ENCODE peak calls at places on chromosomes 13 and 19, in nine cellular contexts. I is endodermal cell, M is A549, O is mammary epithelial cell, D is bronchial epithelial cell, L is A673, S is AG04450, H is lower lobe of right lung, Y is cardiac muscle cell. F is an unnamed sample.

GRCh38 chr19:19513671-19514070 is 1.7 kb downstream of the TSSK6 start:
- DNase-seq in Y (no peak), L (no peak), I (no peak), S (no peak), O (no peak), M (no peak), H (no peak), D (no peak), F (no peak)

GRCh38 chr13:109897988-109898623 is 111.7 kb upstream of the IRS2 start:
- DNase-seq in O (no peak), D (no peak), Y (no peak), S (no peak), L (no peak), H (no peak), I (no peak), M (no peak), F (no peak)

GRCh38 chr19:13024958-13025653 is 29.8 kb downstream of the NFIX start:
- DNase-seq in H (peak; percentile 79), M (no peak), O (peak; percentile 56), I (peak; percentile 77), S (no peak), L (no peak), Y (no peak), D (no peak), F (no peak)

GRCh38 chr19:2309734-2310362 is 1.9 kb upstream of the LINGO3 start:
- DNase-seq in M (peak; percentile 35), O (no peak), I (no peak), L (no peak), H (no peak), S (no peak), D (no peak), Y (peak; percentile 18), F (no peak)

GRCh38 chr19:2976609-2977000 is 759 bp upstream of the TLE6 start:
- DNase-seq in I (no peak), O (no peak), H (no peak), Y (no peak), M (no peak), S (no peak), L (no peak), D (no peak), F (no peak)

GRCh38 chr19:46356670-46357055 is 9.8 kb downstream of the PPP5C start:
- DNase-seq in L (no peak), S (no peak), M (no peak), Y (no peak), H (no peak), O (no peak), D (no peak), I (no peak), F (no peak)

GRCh38 chr13:34358811-34359513 is 541.0 kb downstream of the RFC3 start:
- DNase-seq in H (no peak), I (no peak), O (peak; percentile 91), M (peak; percentile 47), Y (peak; percentile 52), S (peak; percentile 38), D (peak; percentile 68), L (no peak), F (no peak)

GRCh38 chr13:105918842-105919741 is 616.4 kb downstream of the EFNB2 start:
- DNase-seq in O (peak; percentile 66), I (peak; percentile 75), S (no peak), Y (peak; percentile 71), M (peak; percentile 73), L (peak; percentile 50), D (peak; percentile 92), H (no peak), F (no peak)

GRCh38 chr13:97485328-97485727 is 51.4 kb downstream of the RAP2A start:
- DNase-seq in O (no peak), L (no peak), H (no peak), I (no peak), M (no peak), D (no peak), Y (no peak), S (no peak), F (no peak)

GRCh38 chr13:99473515-99473914 is 27.8 kb upstream of the TM9SF2 start:
- DNase-seq in M (no peak), O (no peak), L (no peak), Y (no peak), S (no peak), H (no peak), I (no peak), D (no peak), F (no peak)

GRCh38 chr19:44813331-44814131 is 4.6 kb downstream of the BCAM start:
- DNase-seq in S (no peak), L (no peak), D (no peak), I (peak; percentile 76), Y (no peak), M (no peak), H (no peak), O (no peak), F (no peak)

GRCh38 chr13:21478881-21479808 is 20.0 kb upstream of the ZDHHC20 start:
- DNase-seq in H (no peak), Y (peak; percentile 86), O (peak; percentile 57), D (peak; percentile 69), L (peak; percentile 89), S (peak; percentile 47), M (peak; percentile 71), I (no peak), F (peak; percentile 52)

GRCh38 chr13:26679945-26680516 is 80.6 kb downstream of the GPR12 start:
- DNase-seq in L (peak; percentile 9), D (no peak), H (no peak), S (no peak), O (no peak), I (peak; percentile 62), Y (no peak), M (no peak), F (no peak)

GRCh38 chr13:94228781-94229180 is 250.7 kb downstream of the DCT start:
- DNase-seq in D (no peak), S (no peak), M (no peak), L (no peak), Y (peak; percentile 78), O (no peak), H (no peak), I (no peak), F (no peak)

GRCh38 chr13:79679334-79679733 is 198.4 kb downstream of the NDFIP2 start:
- DNase-seq in Y (peak; percentile 84), S (peak; percentile 26), D (peak; percentile 65), H (peak; percentile 71), O (peak; percentile 58), I (peak; percentile 90), L (peak; percentile 80), M (peak; percentile 69), F (peak; percentile 13)

GRCh38 chr19:38228005-38228377 is 4.0 kb upstream of the DPF1 start:
- DNase-seq in L (no peak), I (peak; percentile 75), S (no peak), H (no peak), Y (no peak), M (no peak), O (no peak), D (no peak), F (no peak)

GRCh38 chr19:46346821-46347571 is at the start of gene PPP5C:
- DNase-seq in D (peak; percentile 69), M (peak; percentile 98), Y (peak; percentile 96), I (peak; percentile 97), S (peak; percentile 72), O (peak; percentile 88), H (peak; percentile 95), L (peak; percentile 98), F (peak; percentile 81)

GRCh38 chr13:51257187-51257586 is 35.0 kb downstream of the FAM124A start:
- DNase-seq in S (no peak), M (no peak), Y (no peak), L (no peak), O (no peak), D (no peak), I (peak; percentile 42), H (no peak), F (no peak)
- TF ChIP-seq CTCF in S (no peak), M (no peak), Y (no peak), L (no peak), O (no peak), D (peak; percentile 4), I (peak; percentile 65), H (no peak), F (peak; percentile 18)

GRCh38 chr13:69292789-69293425 is 814.7 kb upstream of the ATXN8OS start:
- DNase-seq in I (no peak), L (no peak), O (no peak), S (no peak), M (no peak), Y (no peak), H (no peak), D (no peak), F (no peak)

GRCh38 chr13:69300131-69300530 is 807.5 kb upstream of the ATXN8OS start:
- DNase-seq in D (no peak), O (no peak), S (no peak), M (no peak), I (no peak), Y (no peak), L (no peak), H (no peak), F (no peak)

GRCh38 chr13:69291292-69291906 is 816.2 kb upstream of the ATXN8OS start:
- DNase-seq in I (no peak), S (no peak), O (no peak), Y (no peak), L (no peak), H (no peak), M (no peak), D (no peak), F (no peak)

GRCh38 chr13:69296130-69296529 is 811.5 kb upstream of the ATXN8OS start:
- DNase-seq in D (no peak), S (no peak), L (no peak), O (no peak), M (no peak), I (no peak), H (no peak), Y (no peak), F (no peak)
- H3K4me3 ChIP-seq in D (no peak overlapping the region), S (no peak overlapping the region), L (no peak overlapping the region), O (no peak overlapping the region), M (no peak overlapping the region), I (no peak overlapping the region), H (no peak overlapping the region), Y (no peak overlapping the region), F (no peak overlapping the region)

DNA sequence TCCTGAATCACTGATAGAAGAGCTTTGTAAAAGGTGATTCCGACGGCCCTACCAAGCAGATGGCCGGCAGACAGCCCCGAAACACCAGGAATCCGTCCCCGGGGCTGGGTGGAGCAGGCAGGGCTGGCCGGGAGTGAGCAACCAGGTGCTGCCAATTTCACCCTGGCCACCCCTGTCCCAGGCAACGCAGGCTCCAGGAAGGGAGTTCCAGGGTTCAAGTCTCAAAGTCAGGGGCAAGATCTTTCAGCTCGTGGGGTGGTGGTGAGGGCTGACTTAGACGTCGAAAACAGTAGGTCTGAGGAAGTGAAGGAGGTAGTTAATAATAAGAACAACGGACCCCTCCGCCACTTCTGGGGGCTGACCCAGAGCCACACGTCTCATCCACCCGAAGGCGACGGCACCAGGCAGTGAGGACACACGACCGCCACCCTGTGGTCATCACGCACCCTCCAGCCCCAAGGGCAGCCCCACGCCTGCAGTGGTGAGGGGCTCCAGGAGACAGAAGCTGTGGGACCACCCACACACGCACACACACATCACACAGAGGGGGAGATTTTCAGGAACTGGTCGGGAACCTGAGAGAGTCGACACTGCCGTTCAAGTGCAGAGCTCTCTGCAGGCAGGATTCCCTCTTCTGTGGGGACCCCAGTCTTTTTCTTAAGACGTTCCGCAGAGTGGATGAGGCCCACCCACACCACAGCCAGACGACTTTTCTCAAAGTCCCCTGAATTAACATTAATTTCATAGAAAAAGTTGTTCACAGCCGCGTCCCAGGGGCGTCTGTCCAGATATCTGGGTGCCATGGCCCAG is 67.2 kb downstream of the SPACA7 start:
- DNase-seq in H (no peak), S (no peak), L (peak; percentile 49), I (peak; percentile 76), Y (no peak), O (no peak), D (no peak), M (no peak), F (no peak)
- TF ChIP-seq CTCF in H (no peak), S (peak; percentile 24), L (peak; percentile 39), I (no peak), Y (peak; percentile 34), O (peak; percentile 24), D (peak; percentile 39), M (no peak), F (peak; percentile 55)

GRCh38 chr19:40806385-40807146 is 7.6 kb downstream of the EGLN2 start:
- DNase-seq in L (peak; percentile 99), M (peak; percentile 90), I (peak; percentile 98), H (peak; percentile 83), O (peak; percentile 63), S (peak; percentile 77), Y (peak; percentile 98), D (peak; percentile 90), F (no peak)
- H3K4me3 ChIP-seq in L (peak overlapping the region; percentile 20), M (no peak overlapping the region), I (no peak overlapping the region), H (peak overlapping the region; percentile 28), O (no peak overlapping the region), S (peak overlapping the region; percentile 35), Y (no peak overlapping the region), D (no peak overlapping the region), F (no peak overlapping the region)

F was measured in GM12864.